ENCODE peak calls at places on chromosomes 2 and 18, in six cellular contexts. M is T-helper 9 cell, Y is T-helper 2 cell, V is A549, B is spleen, G is psoas muscle. U is an unnamed sample.

GRCh38 chr18:9575558-9575957 is 38.8 kb downstream of the PPP4R1 start:
- DNase-seq in V (peak; percentile 44), M (no peak), B (no peak), G (peak; percentile 37), Y (no peak), U (no peak)

GRCh38 chr18:75127143-75128021 is 81.6 kb downstream of the PTGR3 start:
- DNase-seq in G (no peak), V (no peak), Y (no peak), M (no peak), B (peak; percentile 70), U (no peak)

GRCh38 chr2:143717053-143717452 is 587.8 kb downstream of the ARHGAP15 start:
- DNase-seq in V (no peak), Y (no peak), B (no peak), M (no peak), G (no peak), U (no peak)

GRCh38 chr2:125073440-125073839 is 1048.4 kb downstream of the CNTNAP5 start:
- DNase-seq in G (no peak), M (no peak), Y (no peak), V (no peak), B (no peak), U (no peak)

GRCh38 chr2:68696554-68696953 is 38.1 kb upstream of the ARHGAP25 start:
- DNase-seq in M (no peak), V (no peak), B (no peak), Y (no peak), G (no peak), U (no peak)

GRCh38 chr2:9273496-9273895 is 66.9 kb downstream of the ASAP2 start:
- DNase-seq in Y (no peak), B (no peak), M (no peak), V (no peak), G (no peak), U (no peak)

GRCh38 chr2:191171708-191172355 is 21.0 kb upstream of the STAT4 start:
- DNase-seq in G (no peak), V (peak; percentile 37), B (no peak), M (no peak), Y (no peak), U (no peak)

GRCh38 chr18:34738173-34738894 is 28.2 kb downstream of the DTNA start:
- DNase-seq in M (no peak), Y (no peak), B (no peak), G (no peak), V (no peak), U (no peak)

GRCh38 chr2:72154386-72154785 is 6.7 kb upstream of the CYP26B1 start:
- DNase-seq in M (no peak), Y (no peak), G (no peak), B (peak; percentile 74), V (no peak), U (no peak)

GRCh38 chr2:232588680-232589585 is 38.4 kb downstream of the EIF4E2 start:
- DNase-seq in V (peak; percentile 20), B (no peak), Y (no peak), G (peak; percentile 43), M (no peak), U (no peak)

GRCh38 chr18:2881490-2882195 is 34.8 kb downstream of the EMILIN2 start:
- DNase-seq in Y (no peak), G (peak; percentile 75), V (no peak), M (no peak), B (no peak), U (no peak)

GRCh38 chr2:40213616-40214015 is 238.3 kb downstream of the SLC8A1 start:
- DNase-seq in M (no peak), B (no peak), Y (no peak), V (no peak), G (no peak), U (no peak)

GRCh38 chr2:95036491-95037289 is 11.2 kb downstream of the MAL start:
- DNase-seq in M (no peak), Y (no peak), B (no peak), G (no peak), V (no peak), U (no peak)

GRCh38 chr2:34656632-34657031 is 1057.5 kb upstream of the FAM98A start:
- DNase-seq in G (no peak), Y (no peak), B (no peak), M (no peak), V (no peak), U (no peak)

GRCh38 chr2:102060792-102061191 is 69.0 kb downstream of the IL1R2 start:
- DNase-seq in G (no peak), M (no peak), Y (no peak), V (no peak), B (no peak), U (no peak)

GRCh38 chr2:1488851-1489250 is 75.6 kb downstream of the TPO start:
- DNase-seq in V (no peak), M (no peak), Y (no peak), G (no peak), B (peak; percentile 43), U (no peak)

GRCh38 chr2:11746807-11747459 is 501 bp downstream of the LPIN1 start:
- DNase-seq in V (no peak), M (no peak), B (no peak), Y (no peak), G (no peak), U (no peak)

GRCh38 chr18:14104906-14105748 is 27.1 kb downstream of the ZNF519 start:
- DNase-seq in G (no peak), V (no peak), M (no peak), Y (no peak), B (no peak), U (no peak)

GRCh38 chr2:239544846-239545465 is 144.1 kb upstream of the HDAC4 start:
- DNase-seq in B (peak; percentile 71), G (no peak), Y (peak; percentile 9), M (no peak), V (no peak), U (peak; percentile 72)

GRCh38 chr18:76493213-76494107 is 1.6 kb downstream of the ZNF516 start:
- DNase-seq in M (no peak), B (no peak), V (peak; percentile 54), G (no peak), Y (no peak), U (peak; percentile 12)

GRCh38 chr18:42614619-42615293 is 500.7 kb downstream of the RIT2 start:
- DNase-seq in Y (no peak), V (no peak), M (no peak), G (no peak), B (no peak), U (no peak)